ENCODE peak calls at places on chromosomes 4 and X, in six cellular contexts. T is HepG2, P is K562, A is HCT116, S is GM12878, E is H1. Y is an unnamed sample.

GRCh38 chr4:2301806-2302205 is 39.9 kb upstream of the MXD4 start:
- DNase-seq in T (no peak), P (no peak), A (no peak), S (no peak), E (no peak), Y (no peak)

GRCh38 chr4:2689114-2689513 is 67.0 kb downstream of the TNIP2 start:
- DNase-seq in T (no peak), P (no peak), A (no peak), S (no peak), E (no peak), Y (no peak)

GRCh38 chr4:150619032-150619431 is 37.1 kb downstream of the MAB21L2 start:
- DNase-seq in T (no peak), P (no peak), A (no peak), S (no peak), E (no peak), Y (no peak)

GRCh38 chr4:168264903-168265302 is 53.6 kb downstream of the DDX60 start:
- DNase-seq in T (no peak), P (no peak), A (no peak), S (no peak), E (no peak), Y (no peak)

GRCh38 chr4:183182873-183183725 is 84.0 kb downstream of the WWC2 start:
- DNase-seq in T (peak; percentile 86), P (peak; percentile 85), A (peak; percentile 70), S (no peak), E (peak; percentile 70), Y (peak; percentile 90)

GRCh38 chr4:3226467-3226866 is 22.5 kb upstream of the MSANTD1 start:
- DNase-seq in T (no peak), P (no peak), A (no peak), S (no peak), E (no peak), Y (no peak)

GRCh38 chr4:141180991-141181760 is 39.5 kb upstream of the ZNF330 start:
- DNase-seq in T (no peak), P (no peak), A (no peak), S (no peak), E (no peak), Y (no peak)

GRCh38 chrX:105173071-105173470 is 47.4 kb downstream of the TEX13A start:
- DNase-seq in T (no peak), P (no peak), A (no peak), S (no peak), E (no peak), Y (no peak)

GRCh38 chrX:105315301-105315700 is 94.8 kb upstream of the TEX13A start:
- DNase-seq in T (no peak), P (no peak), A (no peak), S (no peak), E (no peak), Y (no peak)

GRCh38 chr4:86857341-86858052 is 8.3 kb upstream of the SLC10A6 start:
- DNase-seq in T (no peak), P (no peak), A (no peak), S (no peak), E (no peak), Y (peak; percentile 25)

GRCh38 chr4:52657630-52658501 is 1.2 kb downstream of the USP46 start:
- DNase-seq in T (no peak), P (no peak), A (peak; percentile 6), S (no peak), E (peak; percentile 74), Y (no peak)

GRCh38 chrX:57906790-57907189 is 3.5 kb downstream of the ZXDA start:
- DNase-seq in T (no peak), P (no peak), A (no peak), S (no peak), E (no peak), Y (no peak)

GRCh38 chrX:106144755-106145639 is 23.1 kb upstream of the PWWP3B start:
- DNase-seq in T (no peak), P (peak; percentile 1), A (no peak), S (no peak), E (no peak), Y (no peak)

GRCh38 chr4:181008164-181008563 is 1235.0 kb upstream of the TENM3 start:
- DNase-seq in T (peak; percentile 12), P (no peak), A (no peak), S (no peak), E (no peak), Y (no peak)

GRCh38 chrX:13673016-13673415 is 15.9 kb upstream of the RAB9A start:
- DNase-seq in T (no peak), P (no peak), A (no peak), S (no peak), E (no peak), Y (no peak)

GRCh38 chrX:45622538-45622937 is 421.9 kb upstream of the DIPK2B start:
- DNase-seq in T (no peak), P (no peak), A (no peak), S (no peak), E (no peak), Y (no peak)

GRCh38 chrX:140022482-140022881 is 57.2 kb upstream of the CXorf66 start:
- DNase-seq in T (no peak), P (no peak), A (no peak), S (no peak), E (no peak), Y (no peak)

GRCh38 chrX:119468186-119468929 is at the start of gene SLC25A5:
- DNase-seq in T (peak; percentile 75), P (peak; percentile 92), A (no peak), S (peak; percentile 49), E (peak; percentile 82), Y (peak; percentile 75)

GRCh38 chrX:138411048-138411447 is 300.5 kb downstream of the FGF13 start:
- DNase-seq in T (no peak), P (peak; percentile 1), A (no peak), S (no peak), E (no peak), Y (no peak)

GRCh38 chrX:148574247-148574973 is 74.0 kb downstream of the AFF2 start:
- DNase-seq in T (no peak), P (no peak), A (no peak), S (peak; percentile 2), E (no peak), Y (no peak)

GRCh38 chr4:36235306-36235705 is 9.0 kb downstream of the ARAP2 start:
- DNase-seq in T (no peak), P (no peak), A (no peak), S (no peak), E (no peak), Y (no peak)

GRCh38 chr4:159358226-159358625 is 255.3 kb downstream of the RAPGEF2 start:
- DNase-seq in T (no peak), P (no peak), A (no peak), S (no peak), E (no peak), Y (no peak)

GRCh38 chr4:115121351-115122043 is 8.1 kb upstream of the NDST4 start:
- DNase-seq in T (no peak), P (no peak), A (no peak), S (no peak), E (no peak), Y (no peak)

GRCh38 chr4:108036252-108036651 is 46.6 kb downstream of the HADH start:
- DNase-seq in T (no peak), P (no peak), A (no peak), S (no peak), E (no peak), Y (no peak)

GRCh38 chr4:15779789-15780188 is 1.7 kb downstream of the CD38 start:
- DNase-seq in T (no peak), P (no peak), A (no peak), S (no peak), E (no peak), Y (no peak)

GRCh38 chrX:100931925-100932285 is 3.2 kb upstream of the XKRX start:
- DNase-seq in T (no peak), P (no peak), A (no peak), S (no peak), E (no peak), Y (no peak)

GRCh38 chrX:100939336-100939735 is 10.6 kb upstream of the XKRX start:
- DNase-seq in T (no peak), P (no peak), A (no peak), S (no peak), E (no peak), Y (no peak)

GRCh38 chrX:100931218-100931924 is 2.7 kb upstream of the XKRX start:
- DNase-seq in T (no peak), P (no peak), A (no peak), S (no peak), E (no peak), Y (no peak)

GRCh38 chrX:100935767-100936166 is 7.0 kb upstream of the XKRX start:
- DNase-seq in T (no peak), P (no peak), A (no peak), S (no peak), E (no peak), Y (no peak)
- TF ChIP-seq ZNF274 in T (no peak), P (no peak), A (no peak), S (no peak), E (no peak), Y (no peak)

DNA sequence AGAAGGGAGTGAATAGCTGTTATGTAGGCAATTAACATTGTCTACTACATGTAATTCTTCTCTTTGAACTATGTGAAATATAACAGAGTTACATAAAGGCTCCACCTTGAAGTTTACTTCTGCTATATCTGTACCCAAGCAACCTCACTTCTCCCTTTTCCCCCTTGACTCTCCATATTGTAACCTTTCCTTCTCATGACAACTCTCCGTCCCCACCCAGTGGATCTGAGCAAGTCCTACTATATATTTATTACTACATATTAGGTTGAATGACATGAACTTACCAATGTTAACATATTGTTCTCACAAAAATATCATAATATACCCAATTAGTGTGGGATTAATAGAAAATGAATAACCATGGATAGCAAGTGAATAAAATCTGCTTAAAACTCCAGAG is 93.2 kb upstream of the ATP8A1 start:
- DNase-seq in T (no peak), P (no peak), A (no peak), S (peak; percentile 3), E (no peak), Y (no peak)
- TF ChIP-seq YY1 in T (no peak), P (no peak), A (no peak), S (no peak), E (no peak), Y (no peak)

GRCh38 chr4:186932196-186932595 is 208.5 kb upstream of the FAT1 start:
- DNase-seq in T (peak; percentile 39), P (no peak), A (peak; percentile 94), S (no peak), E (no peak), Y (no peak)

GRCh38 chr4:186934841-186935443 is 211.3 kb upstream of the FAT1 start:
- DNase-seq in T (no peak), P (no peak), A (no peak), S (no peak), E (no peak), Y (no peak)

GRCh38 chr4:186934255-186934654 is 210.6 kb upstream of the FAT1 start:
- DNase-seq in T (no peak), P (no peak), A (no peak), S (no peak), E (no peak), Y (no peak)

GRCh38 chr4:186931519-186931918 is 207.9 kb upstream of the FAT1 start:
- DNase-seq in T (no peak), P (no peak), A (no peak), S (no peak), E (no peak), Y (no peak)

GRCh38 chr4:186932631-186933150 is 209.0 kb upstream of the FAT1 start:
- DNase-seq in T (peak; percentile 29), P (no peak), A (peak; percentile 99), S (no peak), E (no peak), Y (no peak)
- TF ChIP-seq ZNF274 in T (no peak), P (no peak), A (no peak), S (no peak), E (no peak), Y (no peak)

GRCh38 chrX:155819525-155819924 is 61.6 kb upstream of the VAMP7 start:
- DNase-seq in T (no peak), P (no peak), A (no peak), S (no peak), E (no peak), Y (no peak)

GRCh38 chrX:155819966-155820491 is 61.1 kb upstream of the VAMP7 start:
- DNase-seq in T (peak; percentile 49), P (peak; percentile 80), A (peak; percentile 75), S (peak; percentile 11), E (peak; percentile 58), Y (peak; percentile 64)
- TF ChIP-seq YY1 in T (no peak), P (no peak), A (no peak), S (no peak), E (no peak), Y (no peak)